ENCODE peak calls at places on chromosome 5, in five cellular contexts. Z is hepatocyte; R is A673; E is CD8-positive, alpha-beta T cell; J is cardiac muscle cell. A is an unnamed sample. For H3K27me3, the result is how much of the 10 kb centered on the place peaks cover.

GRCh38 chr5:158483202-158483870 is 616.4 kb downstream of the EBF1 start:
- DNase-seq in Z (peak), R (no peak), E (no peak), J (no peak), A (no peak)

GRCh38 chr5:80960531-80961375 is 590 bp downstream of the RASGRF2 start:
- DNase-seq in Z (peak), R (peak), E (peak), J (peak), A (peak)

GRCh38 chr5:2703041-2703440 is 48.4 kb downstream of the IRX2 start:
- DNase-seq in Z (no peak), R (no peak), E (no peak), J (no peak), A (no peak)

GRCh38 chr5:138159666-138160065 is 18.8 kb downstream of the BRD8 start:
- DNase-seq in Z (no peak), R (no peak), E (no peak), J (no peak), A (no peak)

GRCh38 chr5:60349891-60350415 is 350.0 kb downstream of the DEPDC1B start:
- DNase-seq in Z (no peak), R (no peak), E (no peak), J (no peak), A (no peak)

GRCh38 chr5:65774346-65774745 is 52.3 kb downstream of the NLN start:
- DNase-seq in Z (peak), R (peak), E (no peak), J (peak), A (no peak)

GRCh38 chr5:56640763-56641406 is 174.5 kb upstream of the MAP3K1 start:
- DNase-seq in Z (no peak), R (no peak), E (no peak), J (no peak), A (no peak)

GRCh38 chr5:180047667-180048066 is 23.9 kb downstream of the RNF130 start:
- DNase-seq in Z (no peak), R (no peak), E (no peak), J (peak), A (no peak)

GRCh38 chr5:157718529-157718928 is 12.7 kb upstream of the THG1L start:
- DNase-seq in Z (peak), R (peak), E (no peak), J (peak), A (peak)

GRCh38 chr5:930853-931252 is 38.2 kb downstream of the TRIP13 start:
- DNase-seq in Z (peak), R (no peak), E (no peak), J (no peak), A (no peak)

GRCh38 chr5:39518516-39518915 is 93.7 kb upstream of the DAB2 start:
- DNase-seq in Z (no peak), R (peak), E (no peak), J (peak), A (no peak)

DNA sequence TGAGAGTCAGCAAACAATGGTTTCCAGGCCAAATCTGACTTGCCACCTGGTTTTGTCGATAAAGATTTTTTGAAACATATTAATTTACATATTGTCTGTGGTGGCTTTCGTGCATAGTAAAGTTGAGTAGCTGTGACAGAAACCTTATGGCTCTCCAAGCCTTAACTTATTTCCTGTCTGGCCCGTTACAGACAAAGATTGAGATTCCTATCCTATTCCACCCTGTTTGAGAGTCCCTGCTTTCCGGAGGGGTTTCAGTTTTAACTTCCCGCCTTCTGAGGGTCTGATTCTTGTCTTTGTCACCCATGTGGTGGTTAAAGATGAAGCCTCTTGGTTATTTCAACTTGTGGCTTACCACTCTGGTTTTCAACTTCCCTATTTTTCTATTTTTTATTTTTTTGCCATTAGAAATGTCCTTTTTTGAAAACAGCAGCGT is 11.4 kb downstream of the OTULIN start:
- DNase-seq in Z (no peak), R (no peak), E (no peak), J (no peak), A (no peak)
- H3K4me3 ChIP-seq in Z (no peak), R (no peak), E (peak), J (no peak), A (no peak)

GRCh38 chr5:161850491-161850890 is 2.6 kb downstream of the GABRA1 start:
- DNase-seq in Z (no peak), R (no peak), E (no peak), J (no peak), A (no peak)
- TF ChIP-seq CTCF in Z (no peak), R (no peak), E (no peak), J (no peak), A (no peak)

GRCh38 chr5:141366016-141366896 is 2.3 kb downstream of the PCDHGA5 start:
- DNase-seq in Z (no peak), R (no peak), E (no peak), J (no peak), A (no peak)

GRCh38 chr5:141373673-141374317 is at the start of gene PCDHGA6:
- DNase-seq in Z (no peak), R (peak), E (no peak), J (peak), A (no peak)

GRCh38 chr5:141369994-141370848 is at the start of gene PCDHGB3:
- DNase-seq in Z (no peak), R (peak), E (peak), J (peak), A (no peak)

GRCh38 chr5:141374627-141375026 is 936 bp downstream of the PCDHGA6 start:
- DNase-seq in Z (no peak), R (no peak), E (no peak), J (no peak), A (no peak)

DNA sequence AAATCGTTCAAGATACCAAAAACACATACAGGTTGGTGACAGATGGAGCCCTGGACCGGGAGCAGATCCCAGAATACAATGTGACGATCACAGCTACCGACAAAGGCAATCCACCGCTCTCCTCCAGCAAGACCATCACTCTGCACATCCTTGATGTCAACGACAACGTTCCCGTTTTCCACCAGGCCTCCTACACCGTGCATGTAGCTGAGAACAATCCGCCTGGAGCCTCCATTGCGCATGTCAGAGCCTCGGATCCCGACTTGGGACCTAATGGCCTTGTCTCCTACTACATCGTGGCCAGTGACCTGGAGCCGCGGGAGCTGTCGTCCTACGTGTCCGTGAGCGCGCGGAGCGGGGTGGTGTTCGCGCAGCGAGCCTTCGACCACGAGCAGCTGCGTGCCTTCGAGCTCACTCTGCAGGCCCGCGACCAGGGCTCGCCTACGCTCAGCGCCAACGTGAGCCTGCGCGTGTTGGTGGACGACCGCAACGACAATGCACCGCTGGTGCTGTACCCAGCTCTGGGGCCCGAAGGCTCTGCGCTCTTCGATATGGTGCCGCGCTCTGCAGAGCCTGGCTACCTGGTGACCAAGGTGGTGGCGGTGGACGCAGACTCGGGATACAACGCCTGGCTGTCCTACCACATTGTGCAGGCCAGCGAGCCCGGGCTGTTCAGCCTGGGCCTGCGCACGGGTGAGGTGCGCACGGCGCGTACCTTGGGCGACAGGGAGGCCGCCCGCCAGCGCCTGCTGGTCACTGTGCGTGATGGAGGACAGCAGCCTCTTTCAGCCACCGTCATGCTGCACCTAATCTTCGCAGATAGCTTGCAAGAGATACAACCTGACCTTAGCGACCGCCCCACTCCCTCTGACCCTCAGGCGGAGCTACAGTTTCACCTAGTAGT is 1.8 kb downstream of the PCDHGB3 start:
- DNase-seq in Z (no peak), R (no peak), E (no peak), J (no peak), A (no peak)
- H3K27me3 ChIP-seq in Z (under half), R (under half), E (under half), J (under half), A (under half)

DNA sequence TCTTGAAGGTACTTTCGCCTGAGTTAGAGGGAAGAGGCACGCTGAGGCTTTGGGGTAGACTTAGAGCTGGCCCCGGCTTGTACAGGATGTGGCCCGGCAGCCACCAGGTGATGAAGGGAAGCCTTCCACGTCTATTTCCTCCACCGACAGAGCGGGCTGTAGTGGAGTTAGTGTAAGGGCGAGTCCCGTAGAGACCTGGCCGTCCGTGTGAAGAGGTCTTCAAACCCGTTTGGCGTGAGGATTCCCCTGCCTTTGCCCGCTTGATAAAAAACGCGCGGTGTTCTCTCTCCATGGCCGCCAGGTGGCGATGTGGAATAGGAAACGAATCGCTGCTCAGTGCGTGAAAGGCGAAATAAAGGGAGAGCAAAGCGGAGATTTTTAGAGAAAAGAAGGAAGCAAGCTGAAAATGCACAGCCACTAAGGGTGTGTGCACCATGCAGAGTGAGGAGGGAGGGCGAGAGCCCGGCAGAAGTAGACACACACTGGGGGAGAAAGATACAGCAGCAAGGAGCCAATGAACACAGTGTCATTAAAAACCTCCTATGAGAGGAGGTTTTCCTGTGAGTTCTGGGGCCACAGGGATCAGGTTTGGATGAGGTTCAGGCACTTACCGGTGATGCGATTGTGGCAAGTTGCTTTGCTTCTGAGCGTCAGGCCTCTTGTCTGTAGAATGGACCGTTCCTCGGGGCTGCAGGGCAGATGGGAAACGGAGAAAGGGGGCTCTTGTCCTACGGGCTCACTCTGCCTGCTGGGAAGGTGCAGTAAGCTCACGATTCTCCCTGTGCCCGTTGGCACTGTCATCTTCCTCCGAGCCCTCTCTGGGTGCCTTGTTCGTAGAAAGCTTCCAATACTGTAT is 34.2 kb downstream of the STC2 start:
- DNase-seq in Z (peak), R (peak), E (peak), J (peak), A (peak)
- H3K4me3 ChIP-seq in Z (no peak), R (no peak), E (peak), J (no peak), A (peak)